ENCODE peak calls at places on chromosomes 13 and 19, in six cellular contexts. D is psoas muscle, W is WERI-Rb-1, P is tibial artery, K is fibroblast of lung, Q is neuronal stem cell. E is an unnamed sample.

GRCh38 chr19:49340865-49341718 is 5.9 kb downstream of the CD37 start:
- DNase-seq in D (no peak), W (no peak), P (peak; percentile 65), K (no peak), Q (no peak), E (peak; percentile 73)

GRCh38 chr19:35797663-35798062 is 15.0 kb downstream of the PRODH2 start:
- DNase-seq in D (no peak), W (no peak), P (no peak), K (no peak), Q (no peak), E (no peak)

GRCh38 chr19:7637374-7638256 is 705 bp downstream of the STXBP2 start:
- DNase-seq in D (peak; percentile 47), W (no peak), P (no peak), K (no peak), Q (no peak), E (no peak)

GRCh38 chr13:42114912-42115311 is 66.5 kb downstream of the DGKH start:
- DNase-seq in D (no peak), W (no peak), P (no peak), K (no peak), Q (no peak), E (no peak)

GRCh38 chr13:79680485-79680884 is 199.5 kb downstream of the NDFIP2 start:
- DNase-seq in D (no peak), W (no peak), P (no peak), K (no peak), Q (no peak), E (no peak)

GRCh38 chr19:5048727-5049553 is 80.0 kb downstream of the KDM4B start:
- DNase-seq in D (peak; percentile 56), W (no peak), P (peak; percentile 87), K (peak; percentile 53), Q (no peak), E (peak; percentile 87)

GRCh38 chr19:35793381-35794165 is 18.2 kb downstream of the ARHGAP33 start:
- DNase-seq in D (no peak), W (no peak), P (no peak), K (no peak), Q (no peak), E (no peak)

GRCh38 chr13:53941588-53942190 is 913.1 kb downstream of the OLFM4 start:
- DNase-seq in D (no peak), W (no peak), P (no peak), K (no peak), Q (no peak), E (no peak)

GRCh38 chr13:107203146-107203847 is 635.4 kb upstream of the ARGLU1 start:
- DNase-seq in D (no peak), W (peak; percentile 67), P (no peak), K (peak; percentile 9), Q (peak; percentile 27), E (no peak)

GRCh38 chr13:77337159-77337558 is 10.3 kb upstream of the MYCBP2 start:
- DNase-seq in D (no peak), W (peak; percentile 9), P (no peak), K (no peak), Q (no peak), E (no peak)

DNA sequence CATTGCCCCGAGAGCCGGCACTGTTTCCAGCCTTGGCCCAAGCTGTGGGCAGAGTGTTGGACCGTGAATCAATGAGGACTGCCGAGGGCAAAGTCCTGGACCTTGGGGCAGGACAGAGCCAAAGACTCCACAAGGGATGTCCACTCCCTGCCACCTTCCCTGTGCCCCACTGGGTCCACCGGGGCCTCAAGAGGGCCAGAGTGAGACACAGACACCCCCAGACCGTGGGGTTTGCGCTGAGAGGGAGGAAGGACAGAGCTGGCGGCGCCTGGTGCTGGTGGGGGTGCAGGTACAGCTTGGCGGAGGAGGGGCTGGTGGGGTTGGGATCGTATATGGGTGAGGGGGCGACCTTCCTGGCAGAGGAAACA is 11.8 kb downstream of the MAST3 start:
- DNase-seq in D (no peak), W (no peak), P (no peak), K (no peak), Q (no peak), E (no peak)
- H3K4me3 ChIP-seq in D (peak overlapping the region; percentile 76), W (peak overlapping the region; percentile 65), P (peak overlapping the region; percentile 66), K (peak overlapping the region; percentile 67), Q (peak overlapping the region; percentile 61), E (peak overlapping the region; percentile 90)

GRCh38 chr19:14439014-14439413 is 5.9 kb downstream of the PKN1 start:
- DNase-seq in D (no peak), W (no peak), P (no peak), K (no peak), Q (no peak), E (no peak)
- H3K27ac ChIP-seq in D (no peak overlapping the region), W (no peak overlapping the region), P (no peak overlapping the region), K (no peak overlapping the region), Q (no peak overlapping the region), E (no peak overlapping the region)

DNA sequence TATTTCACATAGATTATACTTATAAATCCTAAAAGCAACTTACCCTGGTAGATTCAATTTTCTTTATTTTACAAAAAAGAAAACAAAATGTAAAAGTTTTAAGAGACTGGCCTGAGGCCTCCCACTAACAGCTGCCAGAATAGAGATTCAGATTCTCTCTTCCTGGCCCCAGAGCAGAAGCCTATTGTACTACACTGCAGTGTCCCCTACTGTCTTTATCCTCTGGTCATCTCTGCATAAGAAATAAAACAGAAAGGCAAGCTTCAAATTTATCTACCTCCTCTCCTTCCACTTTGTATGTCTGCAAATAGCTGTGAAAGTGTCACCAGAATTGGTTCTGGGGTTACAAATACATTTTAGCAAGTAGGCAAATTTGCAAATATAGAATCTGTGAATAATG is 1004.1 kb upstream of the PCDH9 start:
- DNase-seq in D (no peak), W (no peak), P (no peak), K (peak; percentile 36), Q (no peak), E (no peak)
- H3K4me3 ChIP-seq in D (no peak overlapping the region), W (no peak overlapping the region), P (no peak overlapping the region), K (no peak overlapping the region), Q (no peak overlapping the region), E (no peak overlapping the region)

GRCh38 chr13:33140161-33140560 is 123.9 kb downstream of the KL start:
- DNase-seq in D (no peak), W (no peak), P (no peak), K (peak; percentile 18), Q (no peak), E (no peak)
- H3K27ac ChIP-seq in D (no peak overlapping the region), W (no peak overlapping the region), P (no peak overlapping the region), K (no peak overlapping the region), Q (no peak overlapping the region), E (peak overlapping the region; percentile 61)

DNA sequence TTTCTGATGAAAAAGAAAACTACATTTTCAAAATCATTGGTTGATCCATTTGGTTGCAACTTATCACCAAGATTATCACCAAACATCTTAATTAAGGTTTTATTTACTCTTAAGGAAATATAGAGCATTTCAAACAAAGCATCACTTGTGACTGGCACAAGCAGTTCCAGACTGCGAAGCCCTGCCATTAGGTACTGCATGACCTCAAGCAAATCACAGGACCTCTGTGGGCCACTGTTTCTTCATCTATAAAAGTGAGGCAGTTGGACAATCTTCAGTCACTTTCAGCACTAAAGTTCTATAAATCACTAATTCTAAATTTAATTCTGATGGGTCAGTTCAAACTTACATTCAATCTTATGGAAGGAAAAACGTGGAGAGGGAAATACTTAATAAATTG is 2.0 kb downstream of the ELF1 start:
- DNase-seq in D (no peak), W (no peak), P (no peak), K (no peak), Q (no peak), E (no peak)
- H3K4me3 ChIP-seq in D (no peak overlapping the region), W (no peak overlapping the region), P (no peak overlapping the region), K (no peak overlapping the region), Q (no peak overlapping the region), E (no peak overlapping the region)

DNA sequence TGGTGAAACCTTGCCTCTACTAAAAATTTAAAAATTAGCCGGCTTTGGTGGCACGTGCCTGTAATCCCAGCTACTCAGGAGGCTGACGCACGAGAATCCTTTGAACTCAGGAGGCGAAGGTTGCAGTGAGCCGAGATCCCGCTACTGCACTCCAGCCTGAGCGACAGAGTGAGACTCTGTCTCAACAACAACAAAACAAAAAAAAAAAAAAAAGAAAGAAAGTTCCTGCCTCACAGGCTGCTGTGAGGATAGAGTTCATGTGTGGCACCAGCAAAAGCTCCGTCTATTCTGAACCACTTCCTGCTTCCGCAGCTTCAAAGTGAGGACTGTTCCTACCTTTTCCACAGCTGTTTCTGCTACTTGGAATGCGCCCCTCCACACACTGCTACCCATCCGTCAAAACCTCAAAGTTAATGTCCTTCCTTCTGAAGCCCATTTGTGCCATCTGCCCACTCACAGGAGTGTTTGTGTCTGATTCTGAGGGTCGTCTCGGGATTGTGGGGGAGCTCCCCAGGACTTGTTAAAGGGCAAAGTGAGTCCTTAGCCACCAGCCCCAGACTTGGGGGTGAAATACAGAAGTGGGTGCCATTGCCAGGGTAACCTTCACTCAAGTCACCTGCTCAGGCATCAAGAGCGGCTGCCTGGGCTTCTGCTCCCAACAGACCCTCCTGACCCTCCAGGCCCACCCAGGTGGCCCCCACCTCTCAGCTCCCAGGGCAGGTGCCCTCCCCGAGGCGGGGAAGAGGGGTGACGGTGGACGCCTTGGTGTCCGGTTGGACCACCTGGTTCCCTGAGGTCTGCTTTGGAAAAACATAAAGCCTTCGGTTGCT is 2.9 kb downstream of the MFSD12 start:
- DNase-seq in D (no peak), W (no peak), P (no peak), K (no peak), Q (no peak), E (no peak)
- H3K27ac ChIP-seq in D (peak overlapping the region; percentile 23), W (no peak overlapping the region), P (no peak overlapping the region), K (no peak overlapping the region), Q (no peak overlapping the region), E (peak overlapping the region; percentile 21)

DNA sequence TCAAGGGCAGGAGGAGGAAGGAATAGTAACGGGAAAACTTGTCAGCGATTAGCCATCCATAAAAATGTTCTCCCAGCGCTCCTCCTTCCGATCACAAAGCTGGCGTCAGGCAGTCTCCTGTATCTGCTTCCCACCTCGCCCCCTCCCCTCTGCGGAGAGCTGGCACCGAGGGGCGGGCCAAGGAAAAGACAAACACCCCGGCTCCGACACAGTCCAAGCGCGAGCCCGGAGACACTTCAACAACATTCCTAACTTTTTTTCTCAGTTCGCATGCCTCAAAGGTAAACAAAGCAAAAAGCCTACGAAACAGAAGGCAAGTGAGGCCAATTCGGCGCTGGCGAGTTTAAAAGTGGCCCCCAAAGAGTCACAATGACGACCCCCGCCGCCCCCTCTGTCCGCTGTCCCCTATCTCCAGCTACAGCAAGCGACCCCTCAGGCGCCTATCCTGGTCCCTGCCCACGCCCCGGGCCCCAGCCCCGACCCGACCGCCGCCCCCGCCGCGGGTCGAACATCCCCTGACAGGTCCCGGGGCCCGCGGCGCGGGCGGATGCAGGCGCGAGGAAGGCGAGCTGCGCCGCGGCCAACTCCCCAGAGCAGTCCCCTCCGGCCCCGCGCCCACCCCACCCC is 719 bp downstream of the SMAD9 start:
- DNase-seq in D (peak; percentile 33), W (peak; percentile 69), P (peak; percentile 79), K (peak; percentile 9), Q (peak; percentile 37), E (no peak)
- H3K4me3 ChIP-seq in D (peak overlapping the region; percentile 84), W (peak overlapping the region; percentile 66), P (peak overlapping the region; percentile 68), K (peak overlapping the region; percentile 57), Q (peak overlapping the region; percentile 54), E (peak overlapping the region; percentile 90)

DNA sequence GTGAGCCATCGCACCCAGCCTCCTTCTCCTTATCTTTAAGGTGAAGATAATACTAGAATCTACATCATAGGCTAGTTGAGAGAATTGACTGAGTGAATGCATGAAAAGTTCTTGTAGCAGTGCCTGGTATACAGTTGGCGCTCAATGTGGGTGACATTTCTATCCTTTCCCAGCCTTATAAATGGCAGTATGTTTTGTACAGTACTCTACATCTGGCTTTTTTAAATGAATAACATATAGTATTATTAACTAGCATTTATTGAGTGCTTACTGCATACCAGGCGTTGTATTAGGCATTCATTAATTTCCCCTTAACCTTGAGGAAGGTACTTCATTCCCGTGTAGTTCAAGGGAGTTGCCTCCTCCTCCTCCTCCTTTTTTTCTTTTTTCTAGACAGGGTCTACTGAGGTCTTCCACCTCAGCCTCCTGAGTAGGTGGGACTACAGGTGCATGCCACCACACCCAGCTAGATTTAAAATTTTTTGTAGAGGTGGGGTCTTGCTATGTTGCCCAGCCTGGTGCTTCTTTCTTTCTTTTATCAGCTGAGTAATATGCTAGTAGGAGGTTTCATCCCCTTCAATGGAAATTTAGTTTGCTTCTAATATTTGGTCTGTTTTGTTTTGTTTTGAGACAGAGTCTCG is 2.8 kb downstream of the C5AR1 start:
- DNase-seq in D (no peak), W (no peak), P (no peak), K (no peak), Q (no peak), E (no peak)
- H3K27ac ChIP-seq in D (no peak overlapping the region), W (no peak overlapping the region), P (no peak overlapping the region), K (no peak overlapping the region), Q (no peak overlapping the region), E (no peak overlapping the region)

E was measured in coronary artery.